ENCODE peak calls at places on chromosomes 1 and 21, in five cellular contexts. C is tibial artery, V is T47D, S is RPMI7951, H is mucosa of gallbladder. Q is an unnamed sample.

GRCh38 chr1:24764848-24765247 is 19.6 kb downstream of the CLIC4 start:
- DNase-seq in C (no peak), H (no peak), V (no peak), S (no peak), Q (no peak)

GRCh38 chr1:228804640-228805413 is 69.5 kb downstream of the RHOU start:
- DNase-seq in C (no peak), S (no peak), V (no peak), H (no peak), Q (no peak)

GRCh38 chr1:199123615-199124014 is 484.8 kb downstream of the PTPRC start:
- DNase-seq in H (no peak), V (no peak), C (no peak), S (peak; percentile 89), Q (no peak)

GRCh38 chr1:6241887-6242740 is 1.9 kb upstream of the HES3 start:
- DNase-seq in C (no peak), S (no peak), V (no peak), H (no peak), Q (no peak)

GRCh38 chr1:17525996-17526686 is 13.4 kb upstream of the ARHGEF10L start:
- DNase-seq in S (no peak), C (no peak), V (no peak), H (no peak), Q (no peak)

GRCh38 chr1:10438677-10439163 is 8.5 kb downstream of the CENPS start:
- DNase-seq in H (no peak), V (no peak), C (no peak), S (no peak), Q (no peak)

GRCh38 chr1:177471244-177471643 is 300.5 kb downstream of the BRINP2 start:
- DNase-seq in C (no peak), H (no peak), V (no peak), S (no peak), Q (no peak)

GRCh38 chr1:25527226-25527846 is 16.1 kb upstream of the LDLRAP1 start:
- DNase-seq in C (no peak), H (no peak), V (no peak), S (no peak), Q (no peak)

GRCh38 chr1:12179111-12179519 is 12.3 kb downstream of the TNFRSF1B start:
- DNase-seq in V (no peak), C (no peak), H (no peak), S (peak; percentile 87), Q (no peak)

GRCh38 chr1:218809625-218810024 is 364.1 kb upstream of the LYPLAL1 start:
- DNase-seq in V (no peak), C (no peak), S (peak; percentile 70), H (no peak), Q (no peak)

GRCh38 chr1:6353948-6354658 is 39.5 kb downstream of the ACOT7 start:
- DNase-seq in C (no peak), V (no peak), S (peak; percentile 98), H (no peak), Q (peak; percentile 63)

GRCh38 chr1:80212958-80213357 is 1206.4 kb upstream of the ADGRL4 start:
- DNase-seq in S (no peak), V (no peak), H (no peak), C (no peak), Q (no peak)

GRCh38 chr21:42044871-42045495 is 26.1 kb upstream of the UMODL1 start:
- DNase-seq in H (no peak), C (no peak), S (no peak), V (no peak), Q (no peak)

GRCh38 chr1:77504986-77505385 is 177.5 kb downstream of the ZZZ3 start:
- DNase-seq in C (no peak), V (no peak), H (no peak), S (no peak), Q (no peak)

GRCh38 chr1:6587261-6588005 is 7.6 kb downstream of the ZBTB48 start:
- DNase-seq in S (no peak), H (no peak), V (no peak), C (peak; percentile 44), Q (no peak)

GRCh38 chr1:119771016-119771415 is 2.3 kb upstream of the HMGCS2 start:
- DNase-seq in C (no peak), S (no peak), V (no peak), H (no peak), Q (no peak)

GRCh38 chr1:36859926-36860325 is 174.4 kb downstream of the GRIK3 start:
- DNase-seq in S (no peak), H (no peak), C (no peak), V (no peak), Q (no peak)

GRCh38 chr1:61183471-61184034 is 101.2 kb downstream of the NFIA start:
- DNase-seq in H (peak; percentile 63), V (no peak), C (peak; percentile 50), S (no peak), Q (no peak)

GRCh38 chr1:32351859-32352745 is 10.2 kb downstream of the FAM229A start:
- DNase-seq in H (peak; percentile 42), C (peak; percentile 59), V (no peak), S (peak; percentile 63), Q (no peak)

GRCh38 chr1:161962094-161962887 is 61.4 kb downstream of the OLFML2B start:
- DNase-seq in H (no peak), C (no peak), S (peak; percentile 89), V (no peak), Q (no peak)

GRCh38 chr1:30743584-30744059 is 14.0 kb downstream of the LAPTM5 start:
- DNase-seq in H (no peak), V (no peak), S (peak; percentile 65), C (no peak), Q (no peak)

GRCh38 chr1:248821101-248821500 is 4.6 kb downstream of the SH3BP5L start:
- DNase-seq in C (no peak), S (peak; percentile 84), H (no peak), V (no peak), Q (no peak)

GRCh38 chr1:61742620-61743431 is 546 bp downstream of the PATJ start:
- DNase-seq in S (peak; percentile 76), C (peak; percentile 33), H (peak; percentile 19), V (peak; percentile 16), Q (no peak)

GRCh38 chr1:205813755-205814058 is 709 bp upstream of the SLC41A1 start:
- DNase-seq in H (no peak), V (no peak), C (no peak), S (no peak), Q (no peak)

GRCh38 chr1:169529068-169529642 is 43.4 kb upstream of the SLC19A2 start:
- DNase-seq in C (no peak), H (peak; percentile 92), V (peak; percentile 9), S (peak; percentile 15), Q (no peak)

GRCh38 chr1:1118893-1119220 is 3.0 kb upstream of the C1orf159 start:
- DNase-seq in S (no peak), H (no peak), V (no peak), C (peak; percentile 6), Q (peak; percentile 29)

GRCh38 chr1:240178366-240178765 is 86.7 kb downstream of the FMN2 start:
- DNase-seq in V (no peak), S (no peak), H (no peak), C (no peak), Q (no peak)

GRCh38 chr1:226882631-226883409 is 12.4 kb downstream of the PSEN2 start:
- DNase-seq in C (peak; percentile 2), V (no peak), H (no peak), S (peak; percentile 56), Q (no peak)

GRCh38 chr1:18938707-18939070 is 17.8 kb downstream of the IFFO2 start:
- DNase-seq in C (no peak), V (no peak), H (no peak), S (peak; percentile 91), Q (no peak)

GRCh38 chr1:90959352-90960206 is 62.3 kb downstream of the ZNF644 start:
- DNase-seq in H (no peak), V (no peak), S (peak; percentile 14), C (no peak), Q (no peak)

GRCh38 chr1:39321979-39322378 is 117.5 kb downstream of the MACF1 start:
- DNase-seq in V (no peak), H (no peak), S (no peak), C (no peak), Q (no peak)

GRCh38 chr1:179228783-179229213 is 679 bp downstream of the ABL2 start:
- DNase-seq in S (peak; percentile 31), V (peak; percentile 45), C (peak; percentile 37), H (peak; percentile 25), Q (peak; percentile 63)

GRCh38 chr1:44170281-44170823 is 28.9 kb upstream of the KLF18 start:
- DNase-seq in V (no peak), C (no peak), H (no peak), S (peak; percentile 26), Q (no peak)

GRCh38 chr1:183877321-183877720 is 72.4 kb downstream of the RGL1 start:
- DNase-seq in H (peak; percentile 43), C (peak; percentile 74), V (no peak), S (peak; percentile 64), Q (no peak)

GRCh38 chr21:36744560-36745231 is 45.8 kb downstream of the SIM2 start:
- DNase-seq in V (no peak), C (no peak), H (no peak), S (peak; percentile 7), Q (no peak)

GRCh38 chr1:117210831-117211261 is at the start of gene VTCN1:
- DNase-seq in C (no peak), S (no peak), H (peak; percentile 57), V (peak; percentile 57), Q (no peak)

GRCh38 chr1:18011703-18012102 is 95.9 kb upstream of the IGSF21 start:
- DNase-seq in V (no peak), S (no peak), H (no peak), C (no peak), Q (no peak)

GRCh38 chr1:69421286-69421685 is 146.4 kb upstream of the LRRC7 start:
- DNase-seq in S (peak; percentile 32), C (no peak), V (no peak), H (no peak), Q (no peak)

GRCh38 chr1:245956225-245956624 is 550.9 kb downstream of the SMYD3 start:
- DNase-seq in V (no peak), C (no peak), H (no peak), S (peak; percentile 6), Q (no peak)

GRCh38 chr1:230632273-230632873 is 9.9 kb upstream of the COG2 start:
- DNase-seq in V (peak; percentile 31), H (peak; percentile 17), S (peak; percentile 53), C (no peak), Q (no peak)

Q was measured in RWPE2.